ENCODE peak calls at places on chromosomes 11 and 22, in nine cellular contexts. S is stimulated activated CD4-positive, alpha-beta T cell treated with anti-CD3 and anti-CD28 coated beads, Interleukin-1b, Interleukin-23, amount 100 ng/mL, for 4 hours; B is brain microvascular endothelial cell; L is GM03348; F is thoracic aorta; M is ureter; C is AG09319; J is Peyer's patch; R is IMR-90. E is an unnamed sample.
A peak's percentile ranks its signal among the peaks of the same experiment; 100 is the strongest.

GRCh38 chr11:16812274-16812673 is 73.8 kb downstream of the C11orf58 start:
- DNase-seq in C (no peak), R (no peak), B (no peak), S (no peak), J (no peak), M (no peak), L (no peak), F (no peak), E (no peak)

GRCh38 chr11:117026593-117027330 is 71.5 kb downstream of the SIK3 start:
- DNase-seq in R (peak; percentile 90), J (no peak), C (no peak), S (no peak), B (peak; percentile 52), L (peak; percentile 43), M (no peak), F (no peak), E (peak; percentile 72)

GRCh38 chr11:4060182-4060923 is 34.2 kb upstream of the RRM1 start:
- DNase-seq in J (no peak), F (no peak), C (no peak), R (no peak), S (no peak), L (no peak), B (no peak), M (no peak), E (no peak)

GRCh38 chr22:37211075-37211852 is 1.0 kb downstream of the SSTR3 start:
- DNase-seq in F (no peak), M (no peak), R (no peak), B (no peak), C (no peak), J (peak; percentile 41), L (no peak), S (no peak), E (no peak)

GRCh38 chr22:45171830-45172229 is 8.1 kb downstream of the NUP50 start:
- DNase-seq in M (no peak), F (no peak), L (no peak), R (no peak), C (no peak), J (no peak), B (no peak), S (no peak), E (no peak)

GRCh38 chr11:65419773-65420481 is 2.7 kb upstream of the NEAT1 start:
- DNase-seq in J (peak; percentile 97), L (peak; percentile 88), M (peak; percentile 95), C (peak; percentile 87), B (peak; percentile 92), R (peak; percentile 89), S (peak; percentile 40), F (peak; percentile 84), E (no peak)

GRCh38 chr11:91857194-91857593 is 367.4 kb upstream of the FAT3 start:
- DNase-seq in J (no peak), C (no peak), L (peak; percentile 60), R (no peak), M (no peak), S (no peak), B (no peak), F (no peak), E (no peak)

GRCh38 chr11:58003036-58003435 is 20.6 kb upstream of the OR9Q1 start:
- DNase-seq in L (no peak), R (no peak), J (no peak), M (no peak), F (no peak), S (no peak), B (no peak), C (no peak), E (no peak)

GRCh38 chr22:30444632-30445437 is 19.3 kb downstream of the MTFP1 start:
- DNase-seq in B (peak; percentile 67), M (no peak), L (peak; percentile 81), S (peak; percentile 37), R (peak; percentile 52), C (no peak), F (no peak), J (peak; percentile 72), E (no peak)

GRCh38 chr11:17991799-17992433 is 20.9 kb downstream of the SERGEF start:
- DNase-seq in R (peak; percentile 70), S (peak; percentile 35), B (no peak), M (no peak), C (no peak), F (no peak), L (peak; percentile 76), J (peak; percentile 69), E (no peak)

GRCh38 chr11:73296501-73297230 is 11.4 kb upstream of the ARHGEF17 start:
- DNase-seq in F (no peak), S (no peak), R (no peak), M (no peak), C (no peak), L (no peak), J (no peak), B (no peak), E (no peak)

GRCh38 chr11:85269109-85269508 is 358.0 kb downstream of the DLG2 start:
- DNase-seq in R (no peak), M (no peak), B (no peak), L (no peak), F (no peak), J (no peak), S (no peak), C (no peak), E (no peak)

GRCh38 chr11:134045799-134046635 is 22.9 kb upstream of the JAM3 start:
- DNase-seq in M (no peak), L (no peak), C (no peak), S (no peak), F (no peak), B (no peak), J (no peak), R (no peak), E (no peak)

GRCh38 chr11:120404495-120404894 is 68.3 kb downstream of the ARHGEF12 start:
- DNase-seq in J (no peak), C (no peak), M (no peak), S (no peak), L (no peak), R (no peak), F (no peak), B (peak; percentile 22), E (no peak)

GRCh38 chr11:124983674-124984511 is 29.9 kb downstream of the CCDC15 start:
- DNase-seq in B (no peak), J (no peak), R (no peak), M (no peak), S (no peak), L (peak; percentile 4), C (no peak), F (no peak), E (no peak)